ENCODE peak calls at places on chromosomes 2 and 18, in nine cellular contexts. I is cardiac muscle cell, V is mucosa of descending colon, D is WTC11, M is dorsolateral prefrontal cortex, G is colonic mucosa, W is AG09309, J is cardiac fibroblast, B is thoracic aorta. O is an unnamed sample.

GRCh38 chr2:68721482-68722071 is 13.0 kb upstream of the ARHGAP25 start:
- DNase-seq in G (peak; percentile 54), B (no peak), W (no peak), M (no peak), D (no peak), I (no peak), V (no peak), J (no peak), O (no peak)

GRCh38 chr18:24011095-24011917 is 3.2 kb upstream of the TTC39C start:
- DNase-seq in M (no peak), I (no peak), B (no peak), G (no peak), D (no peak), V (no peak), W (no peak), J (no peak), O (no peak)

GRCh38 chr2:215841175-215841816 is 172.1 kb downstream of the MREG start:
- DNase-seq in D (no peak), B (no peak), I (peak; percentile 54), M (no peak), J (peak; percentile 56), V (peak; percentile 65), G (peak; percentile 50), W (no peak), O (no peak)

GRCh38 chr18:5851998-5852397 is 43.3 kb downstream of the TMEM200C start:
- DNase-seq in G (no peak), I (no peak), W (no peak), J (no peak), V (no peak), B (no peak), D (no peak), M (no peak), O (no peak)

GRCh38 chr2:226898925-226899324 is 63.1 kb downstream of the RHBDD1 start:
- DNase-seq in B (no peak), M (no peak), J (no peak), I (no peak), D (no peak), W (no peak), G (no peak), V (no peak), O (no peak)

GRCh38 chr2:428591-428990 is 140.7 kb upstream of the ALKAL2 start:
- DNase-seq in B (no peak), I (no peak), W (no peak), G (no peak), J (no peak), D (no peak), V (no peak), M (no peak), O (no peak)

GRCh38 chr2:173119069-173119807 is 43.6 kb downstream of the MAP3K20 start:
- DNase-seq in G (peak; percentile 20), D (no peak), J (peak; percentile 58), M (no peak), W (no peak), V (no peak), I (peak; percentile 24), B (no peak), O (no peak)

GRCh38 chr2:86492057-86492456 is 50.9 kb downstream of the KDM3A start:
- DNase-seq in W (no peak), B (no peak), I (no peak), D (no peak), J (no peak), V (no peak), G (no peak), M (no peak), O (no peak)

GRCh38 chr2:107324166-107324565 is 438.2 kb upstream of the ST6GAL2 start:
- DNase-seq in B (no peak), W (no peak), G (no peak), I (no peak), M (no peak), V (no peak), J (no peak), D (no peak), O (no peak)

GRCh38 chr18:60021556-60021955 is 121.8 kb downstream of the PMAIP1 start:
- DNase-seq in D (no peak), W (no peak), B (no peak), I (no peak), J (no peak), M (no peak), V (no peak), G (no peak), O (no peak)

GRCh38 chr18:312415-312814 is 44.6 kb upstream of the THOC1 start:
- DNase-seq in B (no peak), W (no peak), I (no peak), G (no peak), V (no peak), J (no peak), M (no peak), D (no peak), O (no peak)

GRCh38 chr18:23689616-23690504 is 607 bp downstream of the LAMA3 start:
- DNase-seq in B (no peak), G (peak; percentile 24), M (no peak), J (no peak), W (no peak), D (peak; percentile 60), V (peak; percentile 44), I (no peak), O (peak; percentile 86)

GRCh38 chr2:211835695-211836094 is 702.9 kb downstream of the ERBB4 start:
- DNase-seq in V (no peak), B (no peak), I (no peak), J (no peak), D (no peak), G (no peak), W (no peak), M (no peak), O (no peak)

GRCh38 chr2:24924732-24925131 is 4.7 kb upstream of the ADCY3 start:
- DNase-seq in J (no peak), W (no peak), D (peak; percentile 7), M (no peak), V (no peak), G (no peak), I (no peak), B (no peak), O (no peak)

GRCh38 chr2:1730047-1730937 is 14.0 kb downstream of the PXDN start:
- DNase-seq in J (peak; percentile 77), B (no peak), M (no peak), D (peak; percentile 38), G (peak; percentile 38), I (peak; percentile 86), W (no peak), V (peak; percentile 45), O (peak; percentile 49)

GRCh38 chr2:240946654-240947053 is 40.5 kb downstream of the CROCC2 start:
- DNase-seq in G (no peak), B (no peak), D (no peak), V (no peak), J (peak; percentile 14), I (no peak), M (peak; percentile 35), W (no peak), O (no peak)

GRCh38 chr18:50776383-50776782 is 43.4 kb downstream of the MRO start:
- DNase-seq in M (no peak), V (no peak), B (no peak), I (no peak), G (no peak), J (no peak), D (no peak), W (no peak), O (no peak)

GRCh38 chr18:57974585-57974984 is 69.4 kb upstream of the NEDD4L start:
- DNase-seq in W (no peak), J (no peak), D (no peak), G (no peak), V (no peak), B (no peak), M (no peak), I (no peak), O (no peak)

GRCh38 chr18:57969824-57970223 is 74.2 kb upstream of the NEDD4L start:
- DNase-seq in V (no peak), D (no peak), W (no peak), M (no peak), J (no peak), I (no peak), B (no peak), G (no peak), O (no peak)

GRCh38 chr18:57973889-57974288 is 70.1 kb upstream of the NEDD4L start:
- DNase-seq in W (no peak), M (no peak), V (no peak), D (no peak), G (no peak), B (no peak), I (no peak), J (no peak), O (no peak)

GRCh38 chr18:57975805-57976204 is 68.2 kb upstream of the NEDD4L start:
- DNase-seq in J (no peak), G (no peak), I (no peak), W (no peak), D (no peak), B (no peak), M (no peak), V (no peak), O (no peak)

GRCh38 chr18:57970356-57971095 is 73.5 kb upstream of the NEDD4L start:
- DNase-seq in J (no peak), V (peak; percentile 50), D (peak; percentile 76), M (no peak), G (peak; percentile 56), W (no peak), I (no peak), B (no peak), O (no peak)
- TF ChIP-seq CTCF in J (peak; percentile 44), V (no peak), D (peak; percentile 64), M (no peak), G (peak; percentile 22), W (peak; percentile 30), I (peak; percentile 28), B (no peak), O (peak; percentile 59)

GRCh38 chr2:217953531-217953932 is 49.3 kb downstream of the TNS1 start:
- DNase-seq in G (no peak), D (no peak), I (no peak), J (no peak), W (no peak), V (no peak), B (no peak), M (peak; percentile 35), O (no peak)
- TF ChIP-seq CTCF in G (no peak), D (no peak), I (no peak), J (no peak), W (no peak), V (no peak), B (peak; percentile 22), M (no peak), O (peak; percentile 23)

GRCh38 chr18:55275042-55275897 is 312.7 kb downstream of the TCF4 start:
- DNase-seq in J (peak; percentile 75), B (peak; percentile 13), D (no peak), W (peak; percentile 53), M (no peak), I (peak; percentile 79), G (no peak), V (no peak), O (no peak)
- TF ChIP-seq CTCF in J (peak; percentile 21), B (no peak), D (no peak), W (peak; percentile 25), M (no peak), I (peak; percentile 23), G (peak; percentile 24), V (no peak), O (peak; percentile 55)

DNA sequence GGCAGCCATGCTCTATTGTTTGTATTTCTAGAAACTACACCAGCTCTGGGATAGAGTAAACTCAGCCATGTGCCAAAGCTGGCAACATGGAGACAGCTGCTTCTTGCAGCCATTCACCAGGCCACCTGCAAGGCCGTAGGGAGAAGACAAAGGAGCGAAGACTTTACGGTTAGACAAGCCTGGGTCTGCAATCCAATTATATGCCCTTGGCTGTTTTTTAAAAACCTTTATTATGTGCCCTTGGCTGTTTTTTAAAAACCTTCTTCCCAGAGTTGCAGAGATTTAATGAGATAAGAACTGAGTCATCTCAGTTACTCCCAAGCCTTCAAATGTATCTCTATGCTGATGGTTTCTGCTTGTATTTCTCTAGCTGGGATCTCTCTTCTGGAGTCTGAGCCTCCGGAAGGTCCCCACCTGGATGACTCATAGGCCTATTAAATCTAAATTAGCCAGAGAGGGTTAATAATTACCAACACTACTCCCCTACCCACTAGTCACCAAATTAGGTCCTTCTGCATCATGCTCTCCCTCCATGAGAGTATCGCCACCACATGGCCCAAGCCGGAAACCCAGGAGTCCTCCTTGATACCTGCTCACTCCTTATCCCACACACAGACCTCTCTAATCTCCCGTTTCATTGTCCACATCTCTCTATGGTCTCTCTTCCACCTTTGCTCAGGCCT is 17.5 kb upstream of the DPP4 start:
- DNase-seq in I (no peak), M (no peak), B (no peak), G (peak; percentile 81), V (peak; percentile 77), D (peak; percentile 58), W (no peak), J (no peak), O (no peak)
- TF ChIP-seq CTCF in I (peak; percentile 12), M (no peak), B (no peak), G (peak; percentile 18), V (no peak), D (no peak), W (peak; percentile 26), J (no peak), O (no peak)

O was measured in chondrocyte.